ENCODE peak calls at places on chromosomes 3 and 15, in five cellular contexts. A, F, K, T and W are unnamed samples.

GRCh38 chr3:32973982-32974381 is 22.5 kb downstream of the CCR4 start:
- DNase-seq in A (no peak), F (no peak), K (peak), T (no peak), W (no peak)

GRCh38 chr15:78398076-78398825 is 39.8 kb upstream of the IREB2 start:
- DNase-seq in A (no peak), F (no peak), K (no peak), T (no peak), W (no peak)

GRCh38 chr3:69724722-69725435 is 14.4 kb upstream of the MITF start:
- DNase-seq in A (no peak), F (no peak), K (no peak), T (no peak), W (no peak)

GRCh38 chr3:100830931-100831330 is 121.6 kb downstream of the TFG start:
- DNase-seq in A (no peak), F (no peak), K (no peak), T (no peak), W (no peak)

GRCh38 chr15:38647683-38648082 is 83.1 kb upstream of the RASGRP1 start:
- DNase-seq in A (no peak), F (no peak), K (no peak), T (no peak), W (no peak)

GRCh38 chr15:60179786-60180391 is 175.8 kb downstream of the FOXB1 start:
- DNase-seq in A (no peak), F (no peak), K (peak), T (no peak), W (no peak)

GRCh38 chr3:55000546-55000945 is 72.7 kb upstream of the LRTM1 start:
- DNase-seq in A (no peak), F (no peak), K (no peak), T (no peak), W (no peak)

GRCh38 chr3:1664266-1664665 is 434.4 kb upstream of the CNTN4 start:
- DNase-seq in A (no peak), F (no peak), K (no peak), T (no peak), W (no peak)

GRCh38 chr3:85780806-85781205 is 822.0 kb downstream of the CADM2 start:
- DNase-seq in A (no peak), F (no peak), K (no peak), T (no peak), W (no peak)

GRCh38 chr15:50344006-50344464 is 11.0 kb downstream of the GABPB1 start:
- DNase-seq in A (no peak), F (no peak), K (no peak), T (no peak), W (no peak)

GRCh38 chr15:63189955-63190691 is 717 bp downstream of the RAB8B start:
- DNase-seq in A (no peak), F (no peak), K (no peak), T (no peak), W (no peak)

GRCh38 chr3:37892917-37893595 is 31.4 kb downstream of the CTDSPL start:
- DNase-seq in A (no peak), F (peak), K (no peak), T (peak), W (no peak)

GRCh38 chr3:155321418-155321817 is 27.9 kb upstream of the STRIT1 start:
- DNase-seq in A (no peak), F (no peak), K (no peak), T (no peak), W (no peak)

GRCh38 chr15:58227706-58228543 is 89.7 kb downstream of the AQP9 start:
- DNase-seq in A (peak), F (peak), K (peak), T (peak), W (peak)

GRCh38 chr3:9028134-9028533 is 64.9 kb upstream of the RAD18 start:
- DNase-seq in A (peak), F (peak), K (no peak), T (peak), W (peak)

GRCh38 chr3:46909535-46910161 is 32.1 kb downstream of the PTH1R start:
- DNase-seq in A (peak), F (peak), K (peak), T (peak), W (peak)

GRCh38 chr3:9792405-9793160 is at the start of the genes ARPC4 and TADA3:
- DNase-seq in A (peak), F (peak), K (peak), T (peak), W (peak)

GRCh38 chr15:61459785-61460707 is 230.9 kb upstream of the RORA start:
- DNase-seq in A (no peak), F (no peak), K (no peak), T (no peak), W (no peak)

GRCh38 chr3:63791974-63792373 is 27.1 kb upstream of the C3orf49 start:
- DNase-seq in A (no peak), F (no peak), K (no peak), T (no peak), W (no peak)

GRCh38 chr3:11522398-11522715 is 121.4 kb downstream of the VGLL4 start:
- DNase-seq in A (no peak), F (no peak), K (no peak), T (no peak), W (no peak)

GRCh38 chr3:177979684-177980083 is 556.6 kb upstream of the KCNMB2 start:
- DNase-seq in A (no peak), F (no peak), K (no peak), T (no peak), W (no peak)

GRCh38 chr3:12659316-12660015 is 4.5 kb downstream of the RAF1 start:
- DNase-seq in A (no peak), F (no peak), K (no peak), T (no peak), W (no peak)

GRCh38 chr15:92682772-92683510 is 27.4 kb upstream of the FAM174B start:
- DNase-seq in A (no peak), F (no peak), K (no peak), T (no peak), W (no peak)

GRCh38 chr15:70067011-70067410 is 30.7 kb downstream of the TLE3 start:
- DNase-seq in A (no peak), F (no peak), K (no peak), T (no peak), W (no peak)

GRCh38 chr3:46838301-46838700 is 24.9 kb downstream of the MYL3 start:
- DNase-seq in A (no peak), F (no peak), K (no peak), T (no peak), W (no peak)

GRCh38 chr3:52288674-52289073 is 1.0 kb downstream of the GLYCTK start:
- DNase-seq in A (no peak), F (no peak), K (no peak), T (no peak), W (no peak)
- H3K27ac ChIP-seq in A (no peak), F (peak), K (peak), T (peak), W (no peak)

GRCh38 chr3:110940074-110940473 is 131.5 kb upstream of the NECTIN3 start:
- DNase-seq in A (no peak), F (no peak), K (no peak), T (no peak), W (no peak)
- H3K27ac ChIP-seq in A (no peak), F (no peak), K (no peak), T (no peak), W (no peak)

GRCh38 chr3:107240183-107241091 is 136.8 kb upstream of the CCDC54 start:
- DNase-seq in A (no peak), F (peak), K (peak), T (peak), W (peak)

GRCh38 chr3:107242579-107242978 is 134.7 kb upstream of the CCDC54 start:
- DNase-seq in A (no peak), F (no peak), K (no peak), T (no peak), W (no peak)

GRCh38 chr3:107241217-107241616 is 136.0 kb upstream of the CCDC54 start:
- DNase-seq in A (no peak), F (no peak), K (peak), T (peak), W (peak)

GRCh38 chr3:107238787-107239186 is 138.5 kb upstream of the CCDC54 start:
- DNase-seq in A (no peak), F (no peak), K (no peak), T (no peak), W (no peak)

GRCh38 chr3:107239703-107240102 is 137.5 kb upstream of the CCDC54 start:
- DNase-seq in A (no peak), F (no peak), K (no peak), T (no peak), W (no peak)
- H3K27ac ChIP-seq in A (no peak), F (no peak), K (no peak), T (peak), W (peak)

GRCh38 chr3:126621627-126622345 is 33.1 kb downstream of the TXNRD3 start:
- DNase-seq in A (no peak), F (no peak), K (no peak), T (no peak), W (no peak)

GRCh38 chr3:126620743-126621142 is 34.2 kb downstream of the TXNRD3 start:
- DNase-seq in A (no peak), F (no peak), K (no peak), T (no peak), W (no peak)

GRCh38 chr3:126621171-126621570 is 33.8 kb downstream of the TXNRD3 start:
- DNase-seq in A (no peak), F (no peak), K (no peak), T (peak), W (no peak)

GRCh38 chr3:126618760-126619159 is 36.2 kb downstream of the TXNRD3 start:
- DNase-seq in A (no peak), F (no peak), K (no peak), T (no peak), W (no peak)

DNA sequence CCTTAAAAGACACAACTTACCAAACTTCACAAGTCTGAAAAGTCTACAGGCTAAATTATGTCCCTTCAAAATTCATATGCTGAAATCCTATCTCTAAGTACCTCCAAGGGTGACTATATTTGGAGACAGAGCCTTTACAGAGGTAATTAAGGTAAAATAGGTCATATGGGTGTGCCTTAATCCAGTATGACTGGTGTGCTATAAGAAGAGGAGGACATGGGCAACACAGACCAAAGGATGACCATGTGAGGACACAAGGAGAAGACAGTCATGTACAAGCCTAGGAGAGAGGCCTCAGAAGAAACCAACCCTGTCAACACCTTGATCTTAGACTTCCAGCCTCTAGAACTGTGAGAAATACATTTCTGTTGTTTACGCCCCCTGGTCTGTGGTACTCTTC is 32.2 kb downstream of the TXNRD3 start:
- DNase-seq in A (no peak), F (no peak), K (no peak), T (no peak), W (no peak)
- H3K27ac ChIP-seq in A (no peak), F (no peak), K (no peak), T (no peak), W (no peak)